ENCODE peak calls at places on chromosomes 12 and 14, in four cellular contexts. S is EL, A is mucosa of descending colon, K is NCI-H748 treated with DMSO at 0.1 percent for 48 hours. W is an unnamed sample.

GRCh38 chr14:69873877-69874780 is 5.1 kb upstream of the SMOC1 start:
- DNase-seq in S (peak), A (no peak), K (no peak), W (no peak)

GRCh38 chr12:713281-713875 is 39.0 kb upstream of the WNK1 start:
- DNase-seq in S (no peak), K (no peak), A (no peak), W (peak)

GRCh38 chr14:90235179-90235976 is 21.0 kb upstream of the PSMC1 start:
- DNase-seq in S (peak), A (peak), K (peak), W (peak)

GRCh38 chr12:46663297-46663696 is 162.5 kb downstream of the SLC38A4 start:
- DNase-seq in A (no peak), S (peak), K (no peak), W (no peak)

GRCh38 chr12:88339966-88340365 is 197.9 kb downstream of the TMTC3 start:
- DNase-seq in S (peak), K (no peak), A (no peak), W (no peak)

GRCh38 chr14:68984686-68985085 is 5.6 kb upstream of the ACTN1 start:
- DNase-seq in A (no peak), K (no peak), S (no peak), W (no peak)

GRCh38 chr12:116713529-116713928 is 24.3 kb downstream of the SPRING1 start:
- DNase-seq in A (no peak), K (no peak), S (no peak), W (no peak)

GRCh38 chr12:27261866-27262265 is 17.8 kb downstream of the STK38L start:
- DNase-seq in S (no peak), K (no peak), A (no peak), W (no peak)

GRCh38 chr12:23464241-23464812 is 485.1 kb downstream of the SOX5 start:
- DNase-seq in A (no peak), S (no peak), K (no peak), W (no peak)

GRCh38 chr12:4987076-4987775 is 56.5 kb upstream of the KCNA5 start:
- DNase-seq in S (no peak), A (no peak), K (peak), W (no peak)

GRCh38 chr12:45887544-45887943 is 102.8 kb downstream of the SCAF11 start:
- DNase-seq in K (no peak), S (no peak), A (no peak), W (no peak)

GRCh38 chr12:121159467-121160307 is 27.0 kb downstream of the P2RX7 start:
- DNase-seq in A (no peak), K (no peak), S (no peak), W (no peak)

GRCh38 chr14:39454906-39455539 is 22.8 kb upstream of the FBXO33 start:
- DNase-seq in A (no peak), S (no peak), K (no peak), W (no peak)

GRCh38 chr14:95495093-95495492 is 21.4 kb downstream of the SYNE3 start:
- DNase-seq in S (no peak), K (no peak), A (no peak), W (no peak)

GRCh38 chr12:116160196-116160595 is 117.3 kb downstream of the MED13L start:
- DNase-seq in A (no peak), S (peak), K (no peak), W (peak)

GRCh38 chr14:22560638-22561365 is 28.2 kb downstream of the DAD1 start:
- DNase-seq in K (peak), S (no peak), A (peak), W (no peak)

GRCh38 chr12:8817856-8818255 is 4.6 kb upstream of the A2ML1 start:
- DNase-seq in S (no peak), K (no peak), A (no peak), W (no peak)

GRCh38 chr12:2646341-2646740 is 148.4 kb upstream of the FKBP4 start:
- DNase-seq in A (no peak), K (no peak), S (no peak), W (no peak)

GRCh38 chr12:111692575-111693210 is 6.8 kb downstream of the ACAD10 start:
- DNase-seq in A (no peak), S (peak), K (no peak), W (peak)

GRCh38 chr12:73225941-73226340 is 953.8 kb downstream of the TRHDE start:
- DNase-seq in S (no peak), A (no peak), K (no peak), W (no peak)

GRCh38 chr12:100845095-100845494 is 50.5 kb downstream of the ANO4 start:
- DNase-seq in S (peak), K (no peak), A (no peak), W (no peak)

GRCh38 chr14:77458249-77458950 is 507 bp downstream of the AHSA1 start:
- DNase-seq in K (peak), A (peak), S (peak), W (peak)

GRCh38 chr14:91123201-91123600 is 9.3 kb downstream of the DGLUCY start:
- DNase-seq in A (no peak), K (no peak), S (no peak), W (no peak)

GRCh38 chr14:104189629-104190335 is 51.4 kb downstream of the KIF26A start:
- DNase-seq in S (no peak), K (no peak), A (no peak), W (no peak)

GRCh38 chr14:60790850-60791249 is 56.3 kb downstream of the MNAT1 start:
- DNase-seq in A (no peak), S (no peak), K (no peak), W (no peak)

GRCh38 chr12:6788972-6789905 is at the start of gene CD4:
- DNase-seq in K (no peak), A (peak), S (no peak), W (no peak)

W was measured in RKO.